ENCODE peak calls at places on chromosomes 3 and 15, in four cellular contexts. One of them, this sample, is unnamed.

GRCh38 chr15:95086543-95087252 is 855.3 kb downstream of the MCTP2 start:
- DNase-seq in GM12878: no peak
- DNase-seq in K562: no peak
- DNase-seq in HepG2: no peak
- DNase-seq in this sample: no peak

GRCh38 chr15:42832577-42832976 is 88.0 kb downstream of the TTBK2 start:
- DNase-seq in K562: no peak
- DNase-seq in HepG2: no peak
- DNase-seq in GM12878: no peak
- DNase-seq in this sample: peak

GRCh38 chr15:27902680-27903385 is 196.3 kb downstream of the OCA2 start:
- DNase-seq in HepG2: no peak
- DNase-seq in GM12878: no peak
- DNase-seq in K562: no peak
- DNase-seq in this sample: no peak

GRCh38 chr15:95416576-95416975 is 913.9 kb upstream of the NR2F2 start:
- DNase-seq in K562: no peak
- DNase-seq in GM12878: no peak
- DNase-seq in HepG2: no peak
- DNase-seq in this sample: no peak

GRCh38 chr15:79680721-79681120 is 216.1 kb downstream of the MTHFS start:
- DNase-seq in GM12878: peak
- DNase-seq in K562: no peak
- DNase-seq in HepG2: no peak
- DNase-seq in this sample: peak

GRCh38 chr3:41265823-41266273 is 66.5 kb downstream of the CTNNB1 start:
- DNase-seq in GM12878: no peak
- DNase-seq in K562: no peak
- DNase-seq in HepG2: peak
- DNase-seq in this sample: no peak

GRCh38 chr3:100009285-100010086 is 104.8 kb downstream of the FILIP1L start:
- DNase-seq in K562: no peak
- DNase-seq in GM12878: no peak
- DNase-seq in HepG2: no peak
- DNase-seq in this sample: no peak

GRCh38 chr3:10682692-10683091 is 133.3 kb upstream of the SLC6A11 start:
- DNase-seq in K562: no peak
- DNase-seq in HepG2: peak
- DNase-seq in GM12878: no peak
- DNase-seq in this sample: no peak

GRCh38 chr3:52892625-52893311 is 4.6 kb downstream of the STIMATE start:
- DNase-seq in GM12878: peak
- DNase-seq in K562: no peak
- DNase-seq in HepG2: no peak
- DNase-seq in this sample: no peak

GRCh38 chr15:88342666-88343065 is 86.1 kb upstream of the NTRK3 start:
- DNase-seq in K562: no peak
- DNase-seq in HepG2: no peak
- DNase-seq in GM12878: no peak
- DNase-seq in this sample: no peak

GRCh38 chr15:68389936-68390790 is 41.8 kb downstream of the ITGA11 start:
- DNase-seq in GM12878: peak
- DNase-seq in HepG2: no peak
- DNase-seq in K562: no peak
- DNase-seq in this sample: no peak

GRCh38 chr3:8416965-8417364 is 84.7 kb upstream of the LMCD1 start:
- DNase-seq in HepG2: no peak
- DNase-seq in K562: peak
- DNase-seq in GM12878: no peak
- DNase-seq in this sample: peak

GRCh38 chr15:77871838-77872371 is 205.6 kb downstream of the TBC1D2B start:
- DNase-seq in HepG2: no peak
- DNase-seq in GM12878: no peak
- DNase-seq in K562: peak
- DNase-seq in this sample: no peak

GRCh38 chr3:27138005-27138404 is 231.2 kb downstream of the NEK10 start:
- DNase-seq in HepG2: no peak
- DNase-seq in K562: no peak
- DNase-seq in GM12878: no peak
- DNase-seq in this sample: no peak

GRCh38 chr15:74368121-74368520 is 675 bp upstream of the CYP11A1 start:
- DNase-seq in HepG2: no peak
- DNase-seq in K562: no peak
- DNase-seq in GM12878: no peak
- DNase-seq in this sample: no peak

GRCh38 chr3:156817931-156818765 is 8.0 kb upstream of the LEKR1 start:
- DNase-seq in GM12878: no peak
- DNase-seq in K562: no peak
- DNase-seq in HepG2: no peak
- DNase-seq in this sample: no peak

GRCh38 chr3:156820687-156821070 is 5.5 kb upstream of the LEKR1 start:
- DNase-seq in HepG2: no peak
- DNase-seq in K562: no peak
- DNase-seq in GM12878: no peak
- DNase-seq in this sample: no peak

GRCh38 chr3:156816794-156817741 is 9.1 kb upstream of the LEKR1 start:
- DNase-seq in K562: peak
- DNase-seq in GM12878: peak
- DNase-seq in HepG2: no peak
- DNase-seq in this sample: peak

GRCh38 chr3:156819842-156820686 is 6.1 kb upstream of the LEKR1 start:
- DNase-seq in K562: no peak
- DNase-seq in GM12878: no peak
- DNase-seq in HepG2: no peak
- DNase-seq in this sample: no peak

GRCh38 chr3:156818890-156819289 is 7.3 kb upstream of the LEKR1 start:
- DNase-seq in GM12878: no peak
- DNase-seq in K562: peak
- DNase-seq in HepG2: no peak
- DNase-seq in this sample: peak
- TF ChIP-seq POLR2AphosphoS2 in GM12878: no peak
- TF ChIP-seq POLR2AphosphoS2 in K562: no peak
- TF ChIP-seq POLR2AphosphoS2 in HepG2: no peak
- TF ChIP-seq POLR2AphosphoS2 in this sample: no peak

GRCh38 chr3:128152419-128153155 is 694 bp upstream of the EEFSEC start:
- DNase-seq in HepG2: peak
- DNase-seq in K562: peak
- DNase-seq in GM12878: no peak
- DNase-seq in this sample: peak
- TF ChIP-seq USF2 in HepG2: no peak
- TF ChIP-seq USF2 in K562: no peak
- TF ChIP-seq USF2 in GM12878: no peak
- TF ChIP-seq USF2 in this sample: no peak

GRCh38 chr3:14573706-14574105 is 33.6 kb upstream of the GRIP2 start:
- DNase-seq in K562: no peak
- DNase-seq in GM12878: no peak
- DNase-seq in HepG2: no peak
- DNase-seq in this sample: no peak
- TF ChIP-seq POLR2AphosphoS2 in K562: no peak
- TF ChIP-seq POLR2AphosphoS2 in GM12878: no peak
- TF ChIP-seq POLR2AphosphoS2 in HepG2: no peak
- TF ChIP-seq POLR2AphosphoS2 in this sample: no peak

GRCh38 chr3:123024056-123024455 is 3.5 kb downstream of the SEMA5B start:
- DNase-seq in GM12878: no peak
- DNase-seq in K562: no peak
- DNase-seq in HepG2: no peak
- DNase-seq in this sample: no peak

GRCh38 chr3:123028233-123028828 is 768 bp upstream of the SEMA5B start:
- DNase-seq in HepG2: peak
- DNase-seq in K562: peak
- DNase-seq in GM12878: no peak
- DNase-seq in this sample: peak

GRCh38 chr3:123027292-123028232 is at the start of gene SEMA5B:
- DNase-seq in GM12878: no peak
- DNase-seq in K562: peak
- DNase-seq in HepG2: no peak
- DNase-seq in this sample: peak

GRCh38 chr3:123025642-123026521 is 1.7 kb downstream of the SEMA5B start:
- DNase-seq in K562: no peak
- DNase-seq in GM12878: no peak
- DNase-seq in HepG2: no peak
- DNase-seq in this sample: no peak

DNA sequence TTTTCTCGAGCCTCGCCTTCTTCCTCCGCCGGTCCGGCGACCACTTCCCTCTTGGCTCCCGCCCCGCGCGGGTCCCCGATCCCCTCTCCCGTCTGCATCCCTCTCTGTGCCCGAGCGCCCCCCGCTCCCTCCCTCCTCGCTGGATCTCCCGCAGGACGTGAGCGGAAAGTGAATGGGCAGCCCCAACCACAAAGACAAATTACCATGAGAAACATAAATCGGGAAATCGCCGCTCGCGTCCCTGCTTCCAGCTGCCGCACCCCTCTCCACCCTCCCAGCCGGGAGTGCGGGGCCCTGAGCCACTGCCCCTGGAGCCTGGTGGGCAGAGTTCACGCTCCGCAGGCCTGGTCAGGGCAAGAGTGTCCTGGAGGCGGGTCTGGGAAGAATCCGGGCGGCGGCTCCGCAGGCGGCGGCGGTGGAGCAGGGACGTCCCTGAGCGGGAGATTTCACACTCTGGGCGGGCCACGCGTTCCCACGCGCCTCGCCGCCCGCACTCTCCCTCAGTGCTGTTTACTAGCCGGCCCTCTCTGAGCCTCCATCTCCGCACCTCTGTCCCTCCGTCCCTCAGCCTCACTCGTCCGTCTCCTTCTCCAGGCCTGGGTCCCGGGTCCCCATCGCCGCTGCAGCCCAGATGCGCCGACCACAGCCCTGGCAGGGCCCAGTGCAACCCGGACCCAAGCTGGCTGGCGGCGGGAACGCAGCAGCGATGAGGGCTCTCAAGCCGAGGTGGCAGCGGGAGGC is 842 bp downstream of the SEMA5B start:
- DNase-seq in HepG2: no peak
- DNase-seq in K562: no peak
- DNase-seq in GM12878: no peak
- DNase-seq in this sample: peak
- TF ChIP-seq USF2 in HepG2: no peak
- TF ChIP-seq USF2 in K562: no peak
- TF ChIP-seq USF2 in GM12878: no peak
- TF ChIP-seq USF2 in this sample: no peak

DNA sequence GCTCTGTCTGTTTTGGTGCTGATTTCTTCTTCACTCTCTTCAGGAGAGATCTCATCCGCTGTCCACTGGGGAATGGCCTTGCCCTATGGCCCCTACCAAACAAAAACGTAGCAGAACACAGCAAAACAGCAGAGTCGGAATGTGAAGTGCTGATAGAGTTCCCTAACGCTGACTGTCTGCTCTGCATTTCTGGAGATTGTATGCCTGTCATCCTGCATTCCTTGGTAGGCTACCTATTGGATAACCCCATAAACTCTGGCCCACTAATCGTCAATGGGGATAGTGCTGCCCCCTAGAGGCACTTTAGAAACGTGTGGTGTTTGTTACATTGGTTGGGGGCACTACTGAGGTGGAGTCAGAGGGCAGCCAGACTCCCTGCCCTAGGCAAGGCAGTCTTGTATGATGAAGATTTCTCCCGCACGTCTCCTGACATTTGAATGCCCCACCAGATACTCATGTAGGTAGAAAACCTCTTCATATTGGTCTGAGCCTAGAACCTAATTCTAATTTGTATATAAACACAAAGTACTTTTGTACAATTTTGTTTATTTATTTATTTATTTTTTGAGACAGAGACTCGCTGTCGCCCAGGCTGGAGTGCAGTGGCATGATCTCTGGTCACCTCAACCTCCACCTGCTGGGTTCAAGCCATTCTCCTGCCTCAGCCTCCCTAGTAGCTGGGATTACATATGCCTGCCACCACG is 15.6 kb upstream of the MAGEF1 start:
- DNase-seq in HepG2: peak
- DNase-seq in GM12878: no peak
- DNase-seq in K562: peak
- DNase-seq in this sample: peak
- TF ChIP-seq POLR2AphosphoS2 in HepG2: no peak
- TF ChIP-seq POLR2AphosphoS2 in GM12878: no peak
- TF ChIP-seq POLR2AphosphoS2 in K562: no peak
- TF ChIP-seq POLR2AphosphoS2 in this sample: no peak

DNA sequence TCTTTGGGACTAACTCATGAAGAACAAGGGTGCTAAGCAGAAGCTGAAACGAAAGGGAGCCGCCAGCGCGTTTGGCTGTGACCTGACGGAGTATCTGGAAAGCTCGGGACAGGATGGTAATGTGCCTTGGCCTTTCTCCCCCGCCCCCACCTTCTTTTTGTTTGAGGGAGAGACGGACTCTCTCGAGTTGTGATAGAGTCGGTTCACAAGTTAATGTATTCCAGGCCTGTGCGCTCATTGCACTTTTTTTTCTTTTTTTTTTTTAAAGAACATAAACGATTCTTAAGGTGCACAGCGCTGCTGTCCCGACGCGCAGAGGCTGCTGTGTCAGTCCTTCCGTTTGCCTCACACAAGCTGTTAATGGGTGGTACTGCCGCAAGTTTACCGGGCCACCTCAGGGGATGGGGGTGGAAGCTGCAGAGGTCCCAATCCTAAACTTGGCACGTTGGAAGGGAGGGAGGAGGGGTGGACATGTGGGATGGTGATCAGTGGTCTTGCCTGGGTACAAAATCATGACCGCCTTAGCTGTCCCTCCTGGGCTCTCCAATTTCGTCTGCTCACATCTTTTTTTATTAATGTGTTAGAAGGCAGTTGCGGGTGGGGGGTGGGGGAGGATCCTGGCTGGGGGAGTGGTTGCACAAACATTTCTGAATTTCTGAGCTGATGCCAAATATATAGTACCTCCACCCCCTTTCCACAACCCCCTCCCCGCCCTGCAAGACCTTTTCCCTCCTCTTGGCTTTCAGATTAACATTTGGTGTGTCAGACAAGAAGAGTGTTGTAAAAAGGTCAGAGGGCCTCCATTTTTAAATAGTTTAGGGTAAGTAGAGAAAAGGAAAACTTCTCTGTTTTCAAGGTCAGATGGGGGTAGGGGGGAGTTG is 946 bp downstream of the ARHGAP31 start:
- DNase-seq in K562: no peak
- DNase-seq in HepG2: no peak
- DNase-seq in GM12878: no peak
- DNase-seq in this sample: peak
- TF ChIP-seq USF2 in K562: no peak
- TF ChIP-seq USF2 in HepG2: no peak
- TF ChIP-seq USF2 in GM12878: no peak
- TF ChIP-seq USF2 in this sample: no peak

DNA sequence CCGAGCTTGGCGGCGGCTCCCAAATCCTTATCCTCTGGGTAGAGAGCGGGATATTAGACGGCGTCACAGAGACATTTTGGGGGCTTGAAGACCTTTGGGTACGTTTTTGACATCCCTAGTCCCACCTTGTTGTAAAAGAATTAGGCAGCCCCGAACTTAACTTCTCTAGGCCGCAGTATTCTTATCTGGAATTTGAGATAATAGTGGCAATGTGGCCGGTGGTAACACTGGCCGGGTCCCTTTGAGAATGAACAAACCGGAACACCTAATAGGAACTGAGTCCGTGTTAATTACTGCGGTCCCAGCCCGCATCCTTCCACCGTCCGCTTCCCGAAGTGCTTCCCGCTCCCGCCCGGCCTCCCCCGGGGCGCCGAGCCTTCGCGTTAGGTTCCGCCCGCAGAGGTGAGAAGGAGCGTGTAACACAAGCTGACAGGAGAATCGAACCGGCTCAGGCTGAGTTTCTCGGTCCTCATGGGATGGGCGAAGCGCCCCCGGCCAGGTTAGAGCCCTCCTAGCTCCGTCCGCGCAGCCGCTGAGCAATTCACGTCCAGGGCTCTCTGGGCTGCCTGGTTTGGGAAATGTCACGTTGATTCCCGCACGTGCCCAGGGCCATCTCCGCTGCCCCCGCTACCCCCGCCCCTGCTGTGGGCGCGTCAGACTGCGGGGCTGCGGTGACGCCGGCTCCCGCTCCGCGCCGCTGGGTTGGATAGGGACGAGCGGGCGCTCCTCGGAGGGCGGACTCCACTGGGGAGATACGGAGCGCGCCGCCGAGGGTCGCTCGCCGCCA is 826 bp downstream of the CLDN11 start:
- DNase-seq in HepG2: no peak
- DNase-seq in K562: no peak
- DNase-seq in GM12878: no peak
- DNase-seq in this sample: no peak
- TF ChIP-seq POLR2AphosphoS2 in HepG2: no peak
- TF ChIP-seq POLR2AphosphoS2 in K562: no peak
- TF ChIP-seq POLR2AphosphoS2 in GM12878: no peak
- TF ChIP-seq POLR2AphosphoS2 in this sample: no peak